ENCODE peak calls at places on chromosomes 2 and 18, in eight cellular contexts. D is Calu3, J is NB4, B is pancreas, V is choroid plexus epithelial cell, F is fibroblast of lung, E is transverse colon, G is B cell. L is an unnamed sample.

GRCh38 chr2:199339826-199340605 is 117.7 kb downstream of the SATB2 start:
- DNase-seq in E (no peak), V (no peak), B (no peak), D (no peak), J (no peak), F (no peak), G (no peak), L (no peak)

GRCh38 chr2:81389203-81389602 is 1084.7 kb upstream of the LRRTM1 start:
- DNase-seq in V (peak), J (peak), F (no peak), B (no peak), D (no peak), E (no peak), G (no peak), L (no peak)

GRCh38 chr18:12333650-12334279 is 25.7 kb downstream of the TUBB6 start:
- DNase-seq in F (no peak), E (no peak), G (no peak), B (no peak), V (peak), D (no peak), J (no peak), L (no peak)

GRCh38 chr2:128412181-128412871 is 93.7 kb upstream of the HS6ST1 start:
- DNase-seq in D (no peak), B (peak), G (no peak), E (no peak), V (no peak), J (peak), F (peak), L (no peak)

GRCh38 chr2:3189961-3190360 is 187.7 kb downstream of the EIPR1 start:
- DNase-seq in F (no peak), V (no peak), J (no peak), B (no peak), G (no peak), D (no peak), E (no peak), L (no peak)

GRCh38 chr2:96249654-96250053 is 16.1 kb downstream of the TMEM127 start:
- DNase-seq in D (no peak), B (no peak), J (no peak), F (peak), E (no peak), G (no peak), V (peak), L (no peak)

GRCh38 chr2:53987336-53987921 is 16.6 kb upstream of the PSME4 start:
- DNase-seq in F (peak), G (no peak), B (no peak), V (peak), J (no peak), E (no peak), D (peak), L (no peak)

GRCh38 chr2:128635361-128635900 is 316.8 kb upstream of the HS6ST1 start:
- DNase-seq in F (no peak), E (no peak), J (peak), G (no peak), D (no peak), B (peak), V (no peak), L (no peak)

GRCh38 chr2:118774458-118775133 is 72.9 kb downstream of the EN1 start:
- DNase-seq in J (no peak), G (no peak), D (peak), V (peak), F (peak), B (peak), E (peak), L (no peak)

GRCh38 chr2:188693771-188694170 is 280.4 kb upstream of the COL3A1 start:
- DNase-seq in B (no peak), J (no peak), V (peak), E (no peak), F (no peak), G (no peak), D (no peak), L (no peak)

GRCh38 chr2:188695953-188696352 is 278.2 kb upstream of the COL3A1 start:
- DNase-seq in V (peak), E (no peak), J (no peak), F (peak), B (no peak), G (no peak), D (no peak), L (no peak)

GRCh38 chr2:188693111-188693510 is 281.1 kb upstream of the COL3A1 start:
- DNase-seq in F (no peak), G (no peak), D (peak), B (no peak), V (no peak), J (no peak), E (peak), L (no peak)
- TF ChIP-seq CTCF in F (no peak), G (no peak), D (no peak), B (no peak), V (no peak), J (no peak), E (no peak), L (no peak)

DNA sequence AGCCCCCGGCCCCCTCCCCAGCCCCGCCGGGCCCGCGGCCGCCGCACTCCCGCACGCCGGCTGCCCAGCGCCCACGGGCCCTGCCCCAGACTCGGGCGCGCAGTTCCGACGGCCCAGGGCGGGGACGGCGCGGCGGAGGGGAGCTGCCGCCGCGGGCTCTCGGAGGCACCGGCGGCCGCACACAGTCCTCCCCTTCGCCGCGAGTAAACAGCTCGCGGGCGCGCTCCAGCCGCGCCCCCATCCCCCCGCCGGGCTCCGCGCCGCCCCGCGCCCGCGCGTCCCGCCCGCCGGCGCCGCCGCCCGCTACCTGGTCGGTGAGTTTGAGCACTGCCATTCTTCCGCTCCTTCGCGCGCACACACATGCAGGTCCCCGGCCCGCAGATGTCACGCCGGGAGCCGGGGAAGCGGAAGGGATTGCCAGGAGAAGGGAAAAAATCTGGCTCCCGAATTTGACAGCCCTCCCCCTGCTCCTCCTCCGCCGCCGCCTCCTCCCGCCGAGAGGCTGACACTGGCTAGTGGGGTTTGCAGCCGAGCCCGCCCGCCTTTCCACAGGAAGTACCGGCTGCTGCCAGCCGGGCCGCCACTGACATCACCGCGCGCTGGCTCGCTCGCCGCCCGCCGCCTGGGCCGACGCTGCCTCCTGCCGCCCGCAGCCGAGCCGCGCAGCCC is at the start of gene ANKRD44:
- DNase-seq in E (peak), D (peak), J (peak), F (peak), G (peak), V (peak), B (peak), L (no peak)
- TF ChIP-seq CTCF in E (peak), D (peak), J (no peak), F (no peak), G (peak), V (peak), B (no peak), L (peak)

GRCh38 chr2:219689676-219690628 is 62.5 kb downstream of the SLC4A3 start:
- DNase-seq in D (peak), G (peak), B (no peak), V (peak), E (peak), J (peak), F (peak), L (peak)
- TF ChIP-seq CTCF in D (peak), G (peak), B (peak), V (peak), E (peak), J (peak), F (peak), L (peak)

GRCh38 chr2:240269380-240269779 is 128.9 kb upstream of the OTOS start:
- DNase-seq in B (no peak), V (no peak), D (no peak), F (no peak), G (no peak), E (no peak), J (no peak), L (no peak)
- TF ChIP-seq CTCF in B (no peak), V (no peak), D (no peak), F (no peak), G (no peak), E (no peak), J (no peak), L (no peak)

DNA sequence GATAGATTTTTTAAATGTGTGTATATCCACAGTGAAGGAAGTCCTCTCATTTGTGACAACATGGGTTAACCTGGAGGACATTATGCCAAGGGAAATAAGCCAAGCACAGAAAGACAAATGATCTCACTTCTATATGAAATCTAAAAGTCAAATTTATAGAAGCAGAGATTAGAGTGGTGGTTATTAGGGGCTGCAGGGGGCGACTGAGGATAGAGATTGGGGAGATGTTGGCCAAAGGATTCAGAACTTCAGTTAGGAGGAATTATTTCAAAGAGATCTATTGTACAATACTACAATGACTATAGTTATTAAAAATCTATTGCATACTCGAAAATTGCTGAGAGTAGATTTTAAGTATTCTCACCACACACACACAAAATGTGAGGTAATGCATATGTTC is 252.4 kb upstream of the SLC39A10 start:
- DNase-seq in B (no peak), F (no peak), E (no peak), J (peak), G (no peak), V (no peak), D (no peak), L (no peak)
- TF ChIP-seq CTCF in B (no peak), F (no peak), E (no peak), J (no peak), G (peak), V (peak), D (no peak), L (no peak)

GRCh38 chr18:24754572-24754971 is 294.1 kb downstream of the HRH4 start:
- DNase-seq in E (no peak), D (no peak), G (no peak), V (no peak), J (no peak), F (no peak), B (no peak), L (no peak)
- TF ChIP-seq CTCF in E (no peak), D (no peak), G (no peak), V (no peak), J (no peak), F (no peak), B (no peak), L (no peak)

DNA sequence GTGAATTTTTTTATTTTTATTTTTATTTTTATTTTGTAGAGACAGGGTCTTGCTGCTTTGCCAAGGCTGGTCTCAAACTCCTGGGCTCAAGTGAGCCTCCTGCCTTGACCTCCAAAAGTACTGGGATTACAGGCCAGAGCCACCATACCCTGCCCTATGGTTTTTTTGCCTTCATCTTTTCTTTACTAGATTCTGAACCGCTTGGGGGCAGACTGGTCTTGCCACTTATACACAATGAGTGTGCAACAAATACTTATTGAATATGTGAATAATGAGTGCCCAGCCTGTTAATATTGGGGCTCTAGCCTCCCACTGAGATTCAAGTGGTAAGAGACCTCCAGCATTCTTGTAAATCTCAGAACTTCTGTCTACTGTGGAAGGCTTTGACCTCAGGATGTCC is 3.9 kb downstream of the NCK2 start:
- DNase-seq in B (no peak), E (no peak), F (no peak), V (no peak), D (peak), G (no peak), J (no peak), L (no peak)
- TF ChIP-seq CTCF in B (no peak), E (no peak), F (no peak), V (peak), D (no peak), G (no peak), J (no peak), L (peak)